ENCODE peak calls at places on chromosomes 7 and 10, in five cellular contexts. One of them, this sample, is unnamed.

GRCh38 chr7:142385528-142386340 is 127.9 kb upstream of the PRSS58 start:
- DNase-seq in suprapubic skin: no peak
- DNase-seq in HCT116: peak; percentile 72
- DNase-seq in transverse colon: peak; percentile 34
- DNase-seq in sigmoid colon: no peak
- DNase-seq in this sample: no peak

GRCh38 chr7:30730996-30731395 is 20.9 kb upstream of the INMT start:
- DNase-seq in suprapubic skin: no peak
- DNase-seq in transverse colon: no peak
- DNase-seq in HCT116: no peak
- DNase-seq in sigmoid colon: no peak
- DNase-seq in this sample: no peak

GRCh38 chr7:91837397-91838070 is 43.0 kb downstream of the MTERF1 start:
- DNase-seq in sigmoid colon: no peak
- DNase-seq in transverse colon: no peak
- DNase-seq in suprapubic skin: no peak
- DNase-seq in HCT116: no peak
- DNase-seq in this sample: no peak

GRCh38 chr10:13340626-13341370 is 7.3 kb downstream of the SEPHS1 start:
- DNase-seq in sigmoid colon: no peak
- DNase-seq in suprapubic skin: no peak
- DNase-seq in HCT116: no peak
- DNase-seq in transverse colon: peak; percentile 62
- DNase-seq in this sample: no peak

GRCh38 chr7:110347091-110347490 is 743.8 kb upstream of the LRRN3 start:
- DNase-seq in sigmoid colon: no peak
- DNase-seq in HCT116: no peak
- DNase-seq in transverse colon: no peak
- DNase-seq in suprapubic skin: no peak
- DNase-seq in this sample: no peak

GRCh38 chr10:60820093-60820769 is 42.0 kb downstream of the CDK1 start:
- DNase-seq in sigmoid colon: no peak
- DNase-seq in suprapubic skin: no peak
- DNase-seq in transverse colon: no peak
- DNase-seq in HCT116: no peak
- DNase-seq in this sample: no peak

GRCh38 chr7:2701832-2702593 is 14.0 kb downstream of the AMZ1 start:
- DNase-seq in suprapubic skin: peak; percentile 89
- DNase-seq in sigmoid colon: peak; percentile 84
- DNase-seq in HCT116: no peak
- DNase-seq in transverse colon: no peak
- DNase-seq in this sample: no peak

GRCh38 chr10:30445716-30446115 is 11.7 kb downstream of the MAP3K8 start:
- DNase-seq in sigmoid colon: no peak
- DNase-seq in transverse colon: no peak
- DNase-seq in HCT116: no peak
- DNase-seq in suprapubic skin: no peak
- DNase-seq in this sample: no peak

GRCh38 chr10:1629326-1630036 is 107.8 kb downstream of the ADARB2 start:
- DNase-seq in suprapubic skin: no peak
- DNase-seq in transverse colon: no peak
- DNase-seq in sigmoid colon: peak; percentile 50
- DNase-seq in HCT116: no peak
- DNase-seq in this sample: no peak

GRCh38 chr7:27251136-27251512 is 8.5 kb downstream of the EVX1 start:
- DNase-seq in transverse colon: no peak
- DNase-seq in sigmoid colon: no peak
- DNase-seq in suprapubic skin: no peak
- DNase-seq in HCT116: no peak
- DNase-seq in this sample: no peak

GRCh38 chr10:127044191-127044590 is 139.0 kb downstream of the DOCK1 start:
- DNase-seq in transverse colon: peak; percentile 16
- DNase-seq in sigmoid colon: peak; percentile 75
- DNase-seq in suprapubic skin: no peak
- DNase-seq in HCT116: no peak
- DNase-seq in this sample: no peak

GRCh38 chr7:17530741-17531417 is 232.4 kb downstream of the AHR start:
- DNase-seq in transverse colon: no peak
- DNase-seq in sigmoid colon: no peak
- DNase-seq in suprapubic skin: no peak
- DNase-seq in HCT116: peak; percentile 26
- DNase-seq in this sample: no peak
- TF ChIP-seq CTCF in transverse colon: no peak
- TF ChIP-seq CTCF in sigmoid colon: no peak
- TF ChIP-seq CTCF in suprapubic skin: no peak
- TF ChIP-seq CTCF in HCT116: peak; percentile 49
- TF ChIP-seq CTCF in this sample: peak; percentile 21

DNA sequence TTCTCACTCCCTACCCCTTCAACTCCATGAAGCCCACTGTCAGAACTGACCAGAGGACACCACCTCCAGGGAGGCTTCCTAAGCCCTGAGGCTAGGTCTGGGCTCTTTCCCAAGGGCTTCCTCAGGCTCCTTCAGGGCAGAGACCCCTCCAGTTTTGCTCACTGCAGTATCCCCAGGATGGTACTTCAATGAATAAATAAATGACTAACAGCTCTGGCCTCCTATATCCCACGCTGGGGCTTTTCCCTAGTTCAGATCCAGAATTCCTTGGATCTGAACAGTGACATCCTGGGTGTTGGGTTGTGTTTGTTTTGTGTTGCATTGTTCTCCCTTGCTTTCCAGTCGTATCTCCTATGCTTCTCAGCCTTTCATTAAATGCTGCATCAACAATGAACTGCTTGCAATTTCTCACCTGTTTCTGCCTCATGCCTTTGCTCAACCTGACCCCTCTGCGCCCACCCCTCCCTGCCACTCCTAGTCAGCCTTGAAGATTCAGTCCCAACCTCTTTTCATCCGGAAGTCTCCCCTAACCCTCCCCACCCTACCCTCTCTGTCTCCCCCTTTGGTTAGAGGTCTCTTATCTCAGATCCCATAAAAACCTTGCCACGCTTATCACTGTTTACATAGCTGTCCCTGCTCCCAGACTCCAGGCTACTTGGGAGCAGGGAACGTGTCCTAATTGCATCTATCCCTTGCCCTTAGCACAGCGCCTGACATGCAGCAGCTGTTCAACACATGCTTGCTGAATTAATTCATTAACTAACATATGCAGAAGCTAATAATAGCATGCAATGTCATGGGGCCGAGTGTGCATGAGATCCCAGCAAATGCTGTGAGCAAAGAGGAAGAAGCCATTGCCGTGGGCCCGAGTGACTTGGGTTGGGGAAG is 41.7 kb downstream of the PPP1R3C start:
- DNase-seq in transverse colon: peak; percentile 29
- DNase-seq in suprapubic skin: no peak
- DNase-seq in HCT116: no peak
- DNase-seq in sigmoid colon: peak; percentile 78
- DNase-seq in this sample: no peak
- TF ChIP-seq POLR2A in transverse colon: no peak
- TF ChIP-seq POLR2A in suprapubic skin: no peak
- TF ChIP-seq POLR2A in HCT116: no peak
- TF ChIP-seq POLR2A in sigmoid colon: no peak
- TF ChIP-seq POLR2A in this sample: no peak

GRCh38 chr10:110827872-110828271 is 43.9 kb upstream of the PDCD4 start:
- DNase-seq in HCT116: no peak
- DNase-seq in sigmoid colon: peak; percentile 81
- DNase-seq in suprapubic skin: no peak
- DNase-seq in transverse colon: no peak
- DNase-seq in this sample: no peak
- TF ChIP-seq POLR2AphosphoS5 in HCT116: no peak
- TF ChIP-seq POLR2AphosphoS5 in sigmoid colon: peak; percentile 65
- TF ChIP-seq POLR2AphosphoS5 in suprapubic skin: no peak
- TF ChIP-seq POLR2AphosphoS5 in transverse colon: no peak
- TF ChIP-seq POLR2AphosphoS5 in this sample: no peak

DNA sequence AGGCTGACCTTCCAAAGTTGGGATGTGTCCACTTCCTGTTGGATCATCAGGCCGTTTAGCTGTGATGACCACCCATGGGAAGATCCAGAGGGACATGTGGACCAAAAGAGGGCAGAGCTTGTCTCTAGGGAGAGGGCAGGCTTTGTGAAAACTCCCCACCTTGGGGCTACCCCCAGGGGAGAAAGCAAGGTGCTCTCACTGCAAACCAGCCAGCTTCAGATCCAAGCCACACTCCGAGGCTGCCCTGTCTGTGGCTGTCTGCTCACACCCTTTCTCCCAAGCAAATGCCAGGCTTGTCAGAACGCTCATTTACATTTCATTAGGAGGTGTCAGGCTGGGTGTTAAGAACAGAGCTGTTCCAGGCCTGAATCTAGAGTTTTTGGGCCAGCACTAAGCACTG is 130.7 kb downstream of the EMX2 start:
- DNase-seq in suprapubic skin: no peak
- DNase-seq in transverse colon: no peak
- DNase-seq in sigmoid colon: no peak
- DNase-seq in HCT116: no peak
- DNase-seq in this sample: no peak
- TF ChIP-seq CTCF in suprapubic skin: no peak
- TF ChIP-seq CTCF in transverse colon: no peak
- TF ChIP-seq CTCF in sigmoid colon: no peak
- TF ChIP-seq CTCF in HCT116: no peak
- TF ChIP-seq CTCF in this sample: no peak

DNA sequence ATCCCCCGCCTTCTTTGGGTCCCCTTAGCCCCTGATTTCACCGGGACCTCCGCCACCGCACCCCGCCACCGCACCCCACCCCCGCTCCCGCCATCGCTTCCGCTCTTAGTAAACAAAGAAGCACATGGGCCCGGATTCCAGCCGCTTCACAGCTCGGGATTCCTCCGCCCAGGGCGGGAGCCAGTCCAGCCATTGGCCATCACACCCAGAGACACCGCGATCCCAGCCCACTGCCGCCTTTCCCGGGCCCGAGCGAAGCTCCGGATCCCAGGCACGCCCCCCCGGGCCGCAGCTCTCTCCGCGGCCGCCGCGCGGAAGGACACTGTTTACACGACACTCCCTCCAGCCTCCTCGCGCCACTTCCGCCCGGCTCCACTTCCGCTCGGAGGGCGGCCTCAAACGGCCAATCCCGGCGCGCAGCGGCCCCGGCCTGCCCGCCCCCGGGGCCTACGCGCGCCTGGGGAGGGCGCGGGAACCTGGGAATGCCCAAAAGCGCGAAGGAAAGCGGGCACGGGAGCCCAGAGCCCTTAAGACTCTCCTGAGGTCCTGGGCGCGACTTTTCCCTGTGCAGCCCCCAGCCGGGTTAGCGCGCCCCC is 679 bp downstream of the MCM7 start:
- DNase-seq in sigmoid colon: peak; percentile 97
- DNase-seq in HCT116: peak; percentile 92
- DNase-seq in transverse colon: peak; percentile 95
- DNase-seq in suprapubic skin: peak; percentile 96
- DNase-seq in this sample: peak; percentile 90
- TF ChIP-seq POLR2A in sigmoid colon: no peak
- TF ChIP-seq POLR2A in HCT116: no peak
- TF ChIP-seq POLR2A in transverse colon: peak; percentile 53
- TF ChIP-seq POLR2A in suprapubic skin: no peak
- TF ChIP-seq POLR2A in this sample: no peak

GRCh38 chr7:26191974-26192479 is 8.5 kb downstream of the HNRNPA2B1 start:
- DNase-seq in HCT116: no peak
- DNase-seq in transverse colon: no peak
- DNase-seq in sigmoid colon: no peak
- DNase-seq in suprapubic skin: no peak
- DNase-seq in this sample: no peak

GRCh38 chr7:26195182-26195581 is 5.4 kb downstream of the HNRNPA2B1 start:
- DNase-seq in sigmoid colon: no peak
- DNase-seq in suprapubic skin: no peak
- DNase-seq in transverse colon: no peak
- DNase-seq in HCT116: no peak
- DNase-seq in this sample: no peak

GRCh38 chr7:26191233-26191973 is 9.1 kb downstream of the HNRNPA2B1 start:
- DNase-seq in suprapubic skin: no peak
- DNase-seq in sigmoid colon: no peak
- DNase-seq in HCT116: no peak
- DNase-seq in transverse colon: no peak
- DNase-seq in this sample: no peak

GRCh38 chr7:26192485-26193087 is 8.0 kb downstream of the HNRNPA2B1 start:
- DNase-seq in sigmoid colon: no peak
- DNase-seq in suprapubic skin: no peak
- DNase-seq in transverse colon: peak; percentile 16
- DNase-seq in HCT116: no peak
- DNase-seq in this sample: no peak

GRCh38 chr7:26193432-26194206 is 6.9 kb downstream of the HNRNPA2B1 start:
- DNase-seq in suprapubic skin: no peak
- DNase-seq in HCT116: no peak
- DNase-seq in transverse colon: no peak
- DNase-seq in sigmoid colon: no peak
- DNase-seq in this sample: no peak
- TF ChIP-seq POLR2AphosphoS5 in suprapubic skin: no peak
- TF ChIP-seq POLR2AphosphoS5 in HCT116: no peak
- TF ChIP-seq POLR2AphosphoS5 in transverse colon: no peak
- TF ChIP-seq POLR2AphosphoS5 in sigmoid colon: no peak
- TF ChIP-seq POLR2AphosphoS5 in this sample: no peak

GRCh38 chr7:20311743-20312042 is 19.0 kb upstream of the ITGB8 start:
- DNase-seq in transverse colon: no peak
- DNase-seq in HCT116: no peak
- DNase-seq in suprapubic skin: no peak
- DNase-seq in sigmoid colon: no peak
- DNase-seq in this sample: no peak
- TF ChIP-seq CTCF in transverse colon: no peak
- TF ChIP-seq CTCF in HCT116: no peak
- TF ChIP-seq CTCF in suprapubic skin: no peak
- TF ChIP-seq CTCF in sigmoid colon: no peak
- TF ChIP-seq CTCF in this sample: no peak

DNA sequence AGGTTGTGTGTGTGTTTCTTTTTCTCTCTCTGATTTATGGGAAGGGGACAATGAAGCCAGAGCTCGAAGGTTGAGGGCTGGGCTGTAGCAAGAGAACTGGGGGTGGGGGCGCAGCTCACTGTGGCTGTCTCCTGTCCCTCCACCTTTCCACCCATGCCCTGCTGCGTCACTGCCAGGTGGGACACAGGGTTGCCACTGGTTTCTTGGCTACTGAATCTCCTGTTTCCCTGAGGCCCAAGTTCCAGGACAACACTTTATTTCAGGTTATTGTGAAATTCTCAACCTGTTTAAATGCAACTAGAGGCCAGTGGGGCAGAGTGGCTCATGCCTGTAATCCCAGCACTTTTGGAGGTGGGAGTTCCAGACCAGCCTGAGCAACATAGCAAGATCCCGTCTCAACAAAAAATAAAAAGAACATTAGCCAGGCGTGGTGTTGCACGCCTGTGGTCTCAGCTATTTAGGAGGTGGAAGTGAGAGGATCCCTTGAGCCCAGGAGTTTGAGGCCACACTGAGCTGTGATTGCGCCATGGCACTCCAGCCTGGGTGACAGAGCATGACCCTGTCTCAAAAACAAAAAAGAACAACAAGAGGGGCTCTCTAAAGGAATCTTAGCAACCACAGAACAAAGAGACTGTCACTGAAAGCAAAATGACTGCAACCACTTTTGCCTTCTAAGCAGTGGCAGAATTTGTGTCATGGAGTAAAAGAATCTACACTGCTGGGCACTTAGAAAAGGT is 22.6 kb downstream of the TBATA start:
- DNase-seq in sigmoid colon: peak; percentile 37
- DNase-seq in HCT116: no peak
- DNase-seq in transverse colon: no peak
- DNase-seq in suprapubic skin: no peak
- DNase-seq in this sample: no peak
- TF ChIP-seq POLR2A in sigmoid colon: no peak
- TF ChIP-seq POLR2A in HCT116: no peak
- TF ChIP-seq POLR2A in transverse colon: no peak
- TF ChIP-seq POLR2A in suprapubic skin: no peak
- TF ChIP-seq POLR2A in this sample: no peak

GRCh38 chr10:59300386-59300785 is 62.0 kb downstream of the FAM13C start:
- DNase-seq in sigmoid colon: no peak
- DNase-seq in HCT116: no peak
- DNase-seq in suprapubic skin: no peak
- DNase-seq in transverse colon: no peak
- DNase-seq in this sample: no peak
- TF ChIP-seq POLR2AphosphoS5 in sigmoid colon: no peak
- TF ChIP-seq POLR2AphosphoS5 in HCT116: no peak
- TF ChIP-seq POLR2AphosphoS5 in suprapubic skin: no peak
- TF ChIP-seq POLR2AphosphoS5 in transverse colon: no peak
- TF ChIP-seq POLR2AphosphoS5 in this sample: no peak

This sample was measured in breast epithelium.